ENCODE peak calls at places on chromosomes 4 and X, in six cellular contexts. X is hepatocyte, V is left ventricle myocardium inferior, G is cardiac muscle cell, Z is A673, I is Peyer's patch. T is an unnamed sample.
A peak's percentile ranks its signal among the peaks of the same experiment; 100 is the strongest.

GRCh38 chr4:170705907-170706306 is 616.2 kb upstream of the AADAT start:
- DNase-seq in I (no peak), G (no peak), X (no peak), V (no peak), Z (no peak), T (no peak)

GRCh38 chrX:9458516-9459078 is 6.3 kb upstream of the TBL1X start:
- DNase-seq in Z (no peak), V (no peak), I (no peak), G (no peak), X (no peak), T (no peak)

GRCh38 chr4:108649863-108650211 is 562 bp upstream of the OSTC start:
- DNase-seq in V (no peak), I (no peak), X (no peak), G (no peak), Z (no peak), T (no peak)

GRCh38 chr4:73998040-73999011 is at the start of gene CXCL5:
- DNase-seq in I (no peak), G (peak; percentile 91), Z (no peak), X (peak; percentile 68), V (peak; percentile 21), T (no peak)

GRCh38 chrX:87664381-87664780 is 146.8 kb downstream of the KLHL4 start:
- DNase-seq in X (peak; percentile 51), I (no peak), G (peak; percentile 58), Z (peak; percentile 18), V (no peak), T (no peak)

GRCh38 chr4:164648151-164648848 is 105.6 kb upstream of the SMIM31 start:
- DNase-seq in I (no peak), G (no peak), Z (no peak), X (no peak), V (no peak), T (no peak)

GRCh38 chr4:173821031-173821430 is 291.0 kb upstream of the HAND2 start:
- DNase-seq in I (no peak), V (no peak), G (no peak), Z (no peak), X (no peak), T (no peak)

GRCh38 chr4:23828779-23829178 is 61.1 kb downstream of the PPARGC1A start:
- DNase-seq in Z (no peak), I (no peak), G (no peak), V (no peak), X (no peak), T (no peak)

GRCh38 chr4:187176261-187176910 is 452.7 kb upstream of the FAT1 start:
- DNase-seq in V (no peak), G (no peak), I (no peak), X (no peak), Z (no peak), T (no peak)

GRCh38 chr4:55124337-55125076 is 888 bp downstream of the KDR start:
- DNase-seq in X (no peak), Z (no peak), I (no peak), G (peak; percentile 58), V (peak; percentile 29), T (no peak)

GRCh38 chr4:101071241-101071640 is 276.1 kb downstream of the PPP3CA start:
- DNase-seq in X (no peak), I (no peak), V (no peak), G (no peak), Z (no peak), T (no peak)

GRCh38 chrX:102983205-102983604 is 46.1 kb downstream of the RAB40AL start:
- DNase-seq in V (no peak), I (no peak), X (no peak), Z (no peak), G (no peak), T (no peak)

GRCh38 chrX:40010550-40011364 is 87.0 kb downstream of the BCOR start:
- DNase-seq in I (no peak), Z (peak; percentile 51), G (no peak), X (no peak), V (no peak), T (no peak)

GRCh38 chr4:2457481-2458295 is 11.2 kb upstream of the RNF4 start:
- DNase-seq in G (no peak), X (no peak), V (no peak), I (no peak), Z (no peak), T (no peak)

GRCh38 chrX:10108288-10108687 is 48.5 kb upstream of the CLCN4 start:
- DNase-seq in I (no peak), Z (no peak), G (no peak), V (no peak), X (no peak), T (no peak)

GRCh38 chr4:113759696-113760093 is 1.8 kb downstream of the CAMK2D start:
- DNase-seq in V (no peak), G (no peak), X (no peak), Z (no peak), I (no peak), T (no peak)

GRCh38 chr4:147157860-147158701 is 212.4 kb upstream of the TTC29 start:
- DNase-seq in Z (peak; percentile 60), I (no peak), V (peak; percentile 19), X (peak; percentile 59), G (peak; percentile 62), T (no peak)

GRCh38 chr4:83961575-83961974 is 425.7 kb downstream of the GPAT3 start:
- DNase-seq in G (peak; percentile 5), Z (peak; percentile 1), X (no peak), V (no peak), I (no peak), T (no peak)

GRCh38 chr4:176320340-176320975 is 692 bp downstream of the SPCS3 start:
- DNase-seq in I (peak; percentile 96), X (peak; percentile 92), G (peak; percentile 90), Z (peak; percentile 89), V (peak; percentile 91), T (peak; percentile 81)

GRCh38 chr4:86223472-86223871 is 136.4 kb downstream of the MAPK10 start:
- DNase-seq in X (peak; percentile 14), Z (peak; percentile 63), I (no peak), V (no peak), G (peak; percentile 67), T (no peak)

GRCh38 chr4:113146876-113147358 is 97.5 kb downstream of the ANK2 start:
- DNase-seq in X (peak; percentile 12), G (peak; percentile 15), V (no peak), Z (no peak), I (no peak), T (no peak)

DNA sequence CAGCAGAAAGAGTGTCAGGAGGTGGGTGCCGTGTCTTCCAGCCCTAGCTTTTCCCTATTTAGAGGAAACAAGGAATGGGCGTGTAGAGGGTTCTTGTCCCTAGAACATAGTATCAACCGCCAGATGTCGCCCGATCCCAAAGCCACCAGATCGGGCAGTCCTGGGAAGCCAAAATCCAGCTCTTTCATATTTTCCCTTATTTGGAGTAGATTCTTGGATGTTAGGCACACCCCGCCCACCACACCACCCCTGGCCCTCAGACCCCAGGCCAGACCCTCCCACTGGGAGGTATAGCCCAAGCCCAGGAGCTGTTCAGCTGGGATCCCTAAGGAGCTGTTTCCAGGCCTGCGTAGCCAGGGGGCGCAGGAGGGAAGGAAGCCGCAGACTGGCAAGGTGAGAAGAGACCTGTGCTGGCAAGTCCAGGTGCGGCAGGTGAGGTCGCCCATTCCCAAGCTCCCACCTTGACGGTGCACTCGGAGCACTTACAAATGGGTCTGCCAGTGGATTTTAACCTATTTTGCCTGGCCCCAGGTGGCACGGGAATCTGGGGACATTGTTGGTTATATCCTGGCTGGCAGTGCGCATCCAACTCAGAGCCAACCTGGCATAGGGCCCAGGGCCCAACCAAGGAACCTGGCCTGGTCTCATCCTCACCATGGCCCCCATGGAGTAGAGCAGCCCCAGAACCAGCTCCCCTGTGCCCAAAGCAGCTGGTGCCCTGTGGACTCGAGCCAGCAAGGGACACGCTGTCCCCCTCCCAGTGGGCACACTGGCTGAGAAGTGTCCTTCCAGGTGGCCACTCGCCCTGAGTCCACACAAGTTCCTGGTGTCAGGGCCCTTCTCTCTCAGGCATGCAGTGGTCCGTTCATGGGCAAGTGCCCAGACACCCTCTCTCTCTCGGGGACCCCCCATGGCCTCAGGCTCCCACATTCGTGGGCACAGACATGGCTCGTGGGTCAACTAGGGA is 811 bp downstream of the FLNA start:
- DNase-seq in G (peak; percentile 83), Z (peak; percentile 81), V (peak; percentile 41), I (peak; percentile 78), X (peak; percentile 75), T (peak; percentile 25)
- H3K27ac ChIP-seq in G (peak overlapping the region; percentile 93), Z (peak overlapping the region; percentile 76), V (peak overlapping the region; percentile 95), I (peak overlapping the region; percentile 26), X (peak overlapping the region; percentile 57), T (no peak overlapping the region)

GRCh38 chr4:154545689-154546088 is 4.5 kb downstream of the PLRG1 start:
- DNase-seq in V (no peak), X (no peak), I (no peak), Z (no peak), G (no peak), T (no peak)
- TF ChIP-seq CTCF in V (no peak), X (no peak), I (no peak), Z (peak; percentile 23), G (no peak), T (no peak)

DNA sequence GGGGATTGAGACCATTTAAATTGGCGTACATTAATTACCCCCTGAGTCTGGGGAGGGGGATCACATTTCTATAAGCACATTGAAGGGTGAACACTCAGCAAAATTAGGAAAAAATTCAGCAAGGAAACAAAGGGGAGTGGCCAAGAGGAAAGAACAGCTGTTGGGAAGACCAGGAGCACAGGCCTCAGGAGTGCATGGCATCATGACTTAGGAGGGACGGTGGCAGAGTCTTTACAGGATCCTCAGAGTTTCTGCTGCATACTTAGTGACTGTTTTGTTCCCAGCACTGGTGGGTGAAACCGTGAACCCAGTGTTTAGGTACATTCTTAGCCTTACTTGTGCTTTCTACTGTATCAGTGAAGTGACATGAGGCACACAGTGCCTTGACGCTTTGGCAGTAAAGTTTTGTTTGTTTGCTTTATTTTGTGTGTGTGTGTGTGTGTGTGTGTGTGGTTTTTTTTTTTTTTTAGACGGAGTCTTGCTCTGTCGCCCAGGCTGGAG is 121.3 kb downstream of the CBR4 start:
- DNase-seq in Z (no peak), X (no peak), I (no peak), G (no peak), V (no peak), T (no peak)
- H3K27ac ChIP-seq in Z (no peak overlapping the region), X (no peak overlapping the region), I (no peak overlapping the region), G (peak overlapping the region; percentile 46), V (peak overlapping the region; percentile 67), T (no peak overlapping the region)

GRCh38 chrX:115939070-115939469 is 231.5 kb upstream of the AGTR2 start:
- DNase-seq in Z (no peak), G (no peak), I (no peak), X (no peak), V (no peak), T (no peak)

GRCh38 chrX:115940888-115941332 is 229.6 kb upstream of the AGTR2 start:
- DNase-seq in G (peak; percentile 4), X (no peak), Z (peak; percentile 74), V (no peak), I (peak; percentile 89), T (no peak)

GRCh38 chrX:115940348-115940747 is 230.2 kb upstream of the AGTR2 start:
- DNase-seq in V (no peak), X (no peak), I (no peak), Z (no peak), G (no peak), T (no peak)

GRCh38 chrX:115939636-115940160 is 230.8 kb upstream of the AGTR2 start:
- DNase-seq in I (no peak), G (no peak), V (no peak), Z (no peak), X (no peak), T (no peak)

DNA sequence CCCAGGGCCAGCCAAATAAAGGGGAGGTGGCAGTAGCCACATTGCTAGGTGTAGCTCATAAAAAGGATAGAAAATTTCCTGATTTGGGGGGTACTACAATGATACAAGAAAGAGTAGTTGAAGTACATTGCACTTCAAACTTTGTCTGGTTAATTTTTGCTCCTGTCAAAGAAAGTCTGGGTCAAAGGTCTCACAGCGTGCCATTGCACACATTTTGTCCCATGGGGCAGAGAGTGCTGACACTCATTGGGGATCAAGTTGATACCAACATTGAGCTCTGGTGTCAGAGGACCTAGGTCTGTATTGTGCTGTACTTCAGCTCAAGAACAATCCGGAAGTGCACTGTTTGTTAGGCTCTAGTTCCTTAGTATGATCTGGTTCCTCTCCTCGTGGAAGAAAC is 229.2 kb upstream of the AGTR2 start:
- DNase-seq in Z (no peak), V (no peak), G (no peak), I (no peak), X (no peak), T (no peak)
- TF ChIP-seq CTCF in Z (no peak), V (no peak), G (no peak), I (no peak), X (no peak), T (no peak)